ENCODE peak calls at places on chromosomes 6 and 20, in five cellular contexts. Z, K, Q, G and E are unnamed samples.

GRCh38 chr6:160032538-160032937 is 63.7 kb downstream of the IGF2R start:
- DNase-seq in K (no peak), Q (no peak), G (no peak), Z (no peak), E (no peak)

GRCh38 chr20:51860015-51860882 is 57.9 kb upstream of the SALL4 start:
- DNase-seq in G (peak; percentile 55), Q (no peak), K (peak; percentile 83), Z (no peak), E (no peak)

GRCh38 chr20:13276945-13277582 is 56.0 kb downstream of the ISM1 start:
- DNase-seq in Z (no peak), Q (no peak), G (no peak), K (no peak), E (no peak)

GRCh38 chr20:23449400-23449799 is 3.3 kb downstream of the CST11 start:
- DNase-seq in K (no peak), Z (no peak), G (no peak), Q (peak; percentile 9), E (no peak)

GRCh38 chr6:138577151-138577915 is 78.0 kb upstream of the NHSL1 start:
- DNase-seq in G (no peak), Z (no peak), K (peak; percentile 45), Q (no peak), E (no peak)

GRCh38 chr20:64111841-64112641 is 4.7 kb upstream of the NPBWR2 start:
- DNase-seq in G (no peak), K (no peak), Q (no peak), Z (peak; percentile 80), E (no peak)

GRCh38 chr6:170297577-170298330 is 6.9 kb upstream of the DLL1 start:
- DNase-seq in Q (no peak), K (no peak), Z (no peak), G (no peak), E (no peak)

GRCh38 chr20:61886721-61887658 is 178.7 kb downstream of the TAF4 start:
- DNase-seq in Z (peak; percentile 82), G (peak; percentile 46), K (peak; percentile 42), Q (peak; percentile 14), E (peak; percentile 69)

GRCh38 chr6:160583805-160584204 is 80.3 kb downstream of the LPA start:
- DNase-seq in K (no peak), Z (no peak), Q (peak; percentile 61), G (no peak), E (no peak)

GRCh38 chr20:21238818-21239530 is 64.2 kb upstream of the XRN2 start:
- DNase-seq in G (no peak), K (no peak), Q (no peak), Z (no peak), E (no peak)

GRCh38 chr6:41707565-41708200 is 27.7 kb downstream of the TFEB start:
- DNase-seq in G (no peak), K (no peak), Z (no peak), Q (no peak), E (peak; percentile 71)

GRCh38 chr20:49579874-49580817 is 12.2 kb upstream of the PTGIS start:
- DNase-seq in Z (no peak), G (peak; percentile 69), Q (no peak), K (no peak), E (no peak)
- H2AFZ ChIP-seq in Z (no peak overlapping the region), G (no peak overlapping the region), Q (no peak overlapping the region), K (no peak overlapping the region), E (no peak overlapping the region)

GRCh38 chr20:40943591-40943990 is 85.0 kb upstream of the TOP1 start:
- DNase-seq in K (no peak), G (no peak), Q (no peak), Z (no peak), E (peak; percentile 25)

GRCh38 chr20:40942775-40943174 is 85.8 kb upstream of the TOP1 start:
- DNase-seq in Z (no peak), Q (peak; percentile 24), G (no peak), K (no peak), E (no peak)

GRCh38 chr20:40939667-40940066 is 89.0 kb upstream of the TOP1 start:
- DNase-seq in G (no peak), Q (no peak), K (no peak), Z (no peak), E (no peak)

GRCh38 chr20:40942015-40942414 is 86.6 kb upstream of the TOP1 start:
- DNase-seq in K (no peak), G (no peak), Z (no peak), Q (no peak), E (peak; percentile 79)

GRCh38 chr20:40941023-40941655 is 87.5 kb upstream of the TOP1 start:
- DNase-seq in G (no peak), K (no peak), Z (no peak), Q (no peak), E (peak; percentile 94)
- H3K4me2 ChIP-seq in G (no peak overlapping the region), K (no peak overlapping the region), Z (no peak overlapping the region), Q (no peak overlapping the region), E (peak overlapping the region; percentile 78)

DNA sequence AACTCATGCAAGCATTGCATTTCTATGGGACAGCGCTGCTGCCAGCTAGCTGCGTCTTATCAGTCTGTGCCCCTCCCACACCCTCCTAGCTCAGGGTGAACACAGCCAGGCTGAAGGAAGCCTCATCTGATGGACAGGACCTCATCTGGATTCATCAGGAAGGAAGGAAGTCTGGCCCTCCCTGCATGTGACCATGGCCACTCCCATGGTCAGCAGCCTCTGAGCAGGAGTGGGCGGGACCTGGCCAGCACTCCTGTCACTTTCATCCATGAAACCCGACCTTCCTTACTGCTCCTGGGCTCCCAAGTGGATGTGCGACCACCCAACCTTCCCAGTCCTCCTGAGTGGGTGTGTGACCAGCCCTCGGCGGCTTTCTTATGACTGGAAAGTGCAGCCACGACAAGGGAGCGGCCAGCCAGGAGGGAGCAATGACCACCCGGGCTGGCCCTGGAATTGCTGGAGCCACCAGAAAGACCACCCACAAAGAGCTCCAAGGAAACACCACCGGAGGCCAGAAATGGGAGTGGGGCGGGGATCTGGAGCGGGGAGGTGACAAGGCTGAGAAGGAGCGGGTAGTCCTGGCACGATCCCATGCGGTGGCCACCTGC is 241.1 kb downstream of the TTLL2 start:
- DNase-seq in Q (no peak), G (no peak), Z (no peak), K (no peak), E (no peak)
- H3K9me3 ChIP-seq in Q (peaks cover 19% of the 10 kb centered on the region), G (no peaks in the 10 kb centered on the region), Z (no peaks in the 10 kb centered on the region), K (no peaks in the 10 kb centered on the region), E (no peaks in the 10 kb centered on the region)

GRCh38 chr6:71289802-71290175 is 1.2 kb downstream of the OGFRL1 start:
- DNase-seq in K (no peak), Z (no peak), Q (no peak), G (no peak), E (no peak)
- H2AFZ ChIP-seq in K (no peak overlapping the region), Z (peak overlapping the region; percentile 77), Q (peak overlapping the region; percentile 49), G (no peak overlapping the region), E (peak overlapping the region; percentile 26)

GRCh38 chr6:61200444-61200843 is 1085.6 kb downstream of the KHDRBS2 start:
- DNase-seq in Z (no peak), K (no peak), G (no peak), Q (no peak), E (no peak)

DNA sequence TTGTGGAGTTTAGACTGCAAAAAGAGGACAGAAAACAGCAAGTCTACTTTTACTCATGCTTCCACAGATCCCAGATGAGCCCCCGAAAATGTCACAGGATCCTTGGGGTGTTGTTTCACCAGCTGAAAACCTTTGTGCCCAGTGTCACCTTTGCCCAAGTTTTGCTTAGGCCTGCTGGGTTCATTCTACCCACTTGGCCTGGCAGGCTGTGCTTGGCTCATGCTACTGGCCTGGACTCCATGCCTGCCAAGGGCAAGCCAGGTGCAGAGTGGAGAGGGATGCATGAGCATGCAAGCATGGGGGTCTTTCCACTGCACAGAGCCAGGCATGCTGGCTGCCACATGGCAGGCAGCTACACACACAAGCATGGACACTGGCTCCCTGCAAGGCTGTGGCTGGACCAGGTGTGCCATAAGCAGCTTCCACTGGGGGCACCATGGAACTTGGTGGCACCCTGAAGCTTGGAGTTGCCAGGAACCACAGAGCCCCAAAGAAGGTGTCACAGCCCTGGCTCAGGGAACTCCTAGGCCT is 1082.0 kb downstream of the KHDRBS2 start:
- DNase-seq in Q (no peak), G (no peak), K (no peak), Z (no peak), E (no peak)
- H3K4me2 ChIP-seq in Q (no peak overlapping the region), G (no peak overlapping the region), K (no peak overlapping the region), Z (no peak overlapping the region), E (no peak overlapping the region)

GRCh38 chr6:18477301-18477941 is 90.3 kb downstream of the RNF144B start:
- DNase-seq in Q (no peak), K (no peak), G (no peak), Z (no peak), E (peak; percentile 70)
- H3K9me3 ChIP-seq in Q (no peaks in the 10 kb centered on the region), K (no peaks in the 10 kb centered on the region), G (no peaks in the 10 kb centered on the region), Z (no peaks in the 10 kb centered on the region), E (no peaks in the 10 kb centered on the region)